ENCODE peak calls at places on chromosomes 13 and 19, in four cellular contexts. E, D, F and I are unnamed samples.

GRCh38 chr19:45171211-45171623 is 6.8 kb downstream of the TRAPPC6A start:
- DNase-seq in F (no peak), E (no peak), D (no peak), I (no peak)

GRCh38 chr19:3976495-3977241 is 5.8 kb upstream of the DAPK3 start:
- DNase-seq in F (no peak), E (peak), D (peak), I (no peak)

GRCh38 chr19:42606660-42607351 is 12.1 kb upstream of the CEACAM8 start:
- DNase-seq in D (no peak), E (peak), F (peak), I (peak)

GRCh38 chr13:39688699-39689405 is 33.4 kb downstream of the COG6 start:
- DNase-seq in D (no peak), F (no peak), E (no peak), I (no peak)

GRCh38 chr19:48386981-48387380 is 4.4 kb downstream of the KDELR1 start:
- DNase-seq in E (no peak), F (no peak), D (no peak), I (no peak)

GRCh38 chr13:32894589-32895001 is 121.6 kb upstream of the KL start:
- DNase-seq in E (no peak), F (no peak), D (no peak), I (no peak)

GRCh38 chr13:45786293-45786920 is 65.1 kb downstream of the SIAH3 start:
- DNase-seq in D (no peak), E (no peak), F (peak), I (no peak)

GRCh38 chr13:59755647-59756290 is 408.0 kb downstream of the DIAPH3 start:
- DNase-seq in D (no peak), E (no peak), F (no peak), I (no peak)

GRCh38 chr13:86946734-86947133 is 724.4 kb upstream of the SLITRK5 start:
- DNase-seq in D (no peak), E (no peak), F (no peak), I (no peak)

GRCh38 chr13:105894711-105895110 is 640.8 kb downstream of the EFNB2 start:
- DNase-seq in D (no peak), E (no peak), F (no peak), I (no peak)

GRCh38 chr13:50227356-50227755 is 212.1 kb downstream of the KCNRG start:
- DNase-seq in F (no peak), E (no peak), D (no peak), I (no peak)

GRCh38 chr13:41244555-41244954 is 18.8 kb downstream of the MTRF1 start:
- DNase-seq in D (no peak), F (no peak), E (no peak), I (no peak)

GRCh38 chr19:38537071-38537847 is 80.5 kb downstream of the MAP4K1 start:
- DNase-seq in F (no peak), D (no peak), E (no peak), I (no peak)

GRCh38 chr13:43110658-43111057 is 87.3 kb downstream of the DNAJC15 start:
- DNase-seq in F (no peak), D (no peak), E (no peak), I (no peak)

GRCh38 chr13:34591801-34592454 is 350.1 kb upstream of the NBEA start:
- DNase-seq in F (peak), E (no peak), D (peak), I (no peak)

GRCh38 chr19:38035515-38036495 is 128.8 kb downstream of the SIPA1L3 start:
- DNase-seq in F (no peak), D (no peak), E (no peak), I (no peak)

GRCh38 chr13:39982745-39983144 is 327.3 kb downstream of the COG6 start:
- DNase-seq in D (peak), E (no peak), F (peak), I (no peak)

GRCh38 chr13:114136576-114136975 is 4.2 kb upstream of the RASA3 start:
- DNase-seq in D (no peak), F (no peak), E (no peak), I (peak)

GRCh38 chr19:17575871-17576757 is 20.7 kb downstream of the COLGALT1 start:
- DNase-seq in D (no peak), F (no peak), E (no peak), I (no peak)

GRCh38 chr13:101649490-101650126 is 197.1 kb downstream of the ITGBL1 start:
- DNase-seq in E (no peak), D (no peak), F (no peak), I (no peak)

GRCh38 chr19:53192771-53193533 is at the start of gene ZNF665:
- DNase-seq in E (peak), D (peak), F (peak), I (peak)

GRCh38 chr19:2046046-2046907 is 4.8 kb downstream of the MKNK2 start:
- DNase-seq in F (peak), D (no peak), E (no peak), I (no peak)

GRCh38 chr19:2045501-2046045 is 5.5 kb downstream of the MKNK2 start:
- DNase-seq in E (no peak), D (no peak), F (peak), I (peak)

GRCh38 chr19:2047449-2048103 is 3.5 kb downstream of the MKNK2 start:
- DNase-seq in F (peak), D (no peak), E (no peak), I (peak)

GRCh38 chr19:2048104-2048958 is 2.7 kb downstream of the MKNK2 start:
- DNase-seq in E (no peak), D (no peak), F (peak), I (peak)

DNA sequence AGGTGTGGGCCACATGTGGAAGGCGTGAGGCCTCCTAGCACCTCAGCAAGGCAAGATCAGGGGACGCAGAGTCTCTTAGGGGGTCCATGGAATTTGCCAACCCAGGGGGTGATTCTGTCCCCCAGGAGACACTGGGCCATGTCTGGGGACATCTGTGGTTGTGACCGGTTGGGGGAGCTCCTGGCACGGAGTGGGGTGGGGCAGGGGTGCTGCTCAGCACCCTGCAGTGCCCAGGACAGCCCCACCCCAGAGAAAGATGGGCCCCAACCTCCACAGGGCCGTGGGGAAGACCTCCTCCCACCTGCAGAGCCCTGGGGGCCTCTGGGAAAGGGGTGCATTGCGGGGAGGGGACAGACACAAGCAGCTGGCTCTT is 4.0 kb downstream of the MKNK2 start:
- DNase-seq in F (no peak), D (no peak), E (no peak), I (no peak)
- TF ChIP-seq POLR2A in F (no peak), D (no peak), E (no peak), I (no peak)

GRCh38 chr19:11154683-11155047 is 917 bp downstream of the SPC24 start:
- DNase-seq in E (no peak), D (no peak), F (no peak), I (no peak)

GRCh38 chr19:11159598-11160001 is 4.0 kb upstream of the SPC24 start:
- DNase-seq in F (no peak), E (no peak), D (no peak), I (no peak)

GRCh38 chr19:11151181-11151580 is 4.4 kb downstream of the SPC24 start:
- DNase-seq in E (no peak), D (peak), F (no peak), I (no peak)

GRCh38 chr19:11152318-11153062 is 3.1 kb downstream of the SPC24 start:
- DNase-seq in F (peak), D (peak), E (peak), I (peak)

GRCh38 chr19:11155373-11156120 is at the start of gene SPC24:
- DNase-seq in E (peak), D (peak), F (peak), I (peak)
- TF ChIP-seq POLR2A in E (no peak), D (no peak), F (no peak), I (no peak)

GRCh38 chr19:6718741-6719539 is 1.5 kb downstream of the C3 start:
- DNase-seq in F (peak), E (no peak), D (no peak), I (no peak)

GRCh38 chr19:6720369-6721112 is at the start of gene C3:
- DNase-seq in D (peak), E (peak), F (peak), I (no peak)

GRCh38 chr19:6719992-6720368 is 470 bp downstream of the C3 start:
- DNase-seq in D (no peak), F (no peak), E (no peak), I (no peak)

GRCh38 chr19:6718111-6718740 is 2.2 kb downstream of the C3 start:
- DNase-seq in F (no peak), D (no peak), E (no peak), I (no peak)

DNA sequence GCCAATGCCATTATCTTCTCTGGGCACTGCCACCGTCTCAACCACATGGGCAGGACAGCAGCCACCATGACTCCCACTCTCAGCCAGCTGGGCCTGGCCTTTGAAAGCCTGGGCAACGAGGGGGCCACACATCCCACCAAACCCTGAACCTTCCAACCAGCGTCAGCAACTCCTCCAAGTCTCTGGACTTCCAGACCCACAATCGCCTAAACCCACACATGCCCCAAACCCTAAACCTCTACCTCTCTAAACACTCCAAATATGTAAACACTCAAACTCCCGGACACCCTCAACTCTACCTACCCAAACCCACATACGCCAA is 949 bp downstream of the C3 start:
- DNase-seq in F (no peak), E (no peak), D (no peak), I (no peak)
- TF ChIP-seq POLR2A in F (no peak), E (no peak), D (no peak), I (no peak)

GRCh38 chr13:19060311-19061002 is 121.2 kb downstream of the TUBA3C start:
- DNase-seq in F (no peak), D (no peak), E (no peak), I (no peak)
- TF ChIP-seq POLR2A in F (no peak), D (no peak), E (no peak), I (no peak)

GRCh38 chr13:79480954-79481684 is at the start of gene NDFIP2:
- DNase-seq in E (peak), D (peak), F (peak), I (peak)
- TF ChIP-seq POLR2A in E (no peak), D (no peak), F (peak), I (peak)